ENCODE peak calls at places on chromosomes 2 and 18, in seven cellular contexts. K, H, P, Q, L, W and A are unnamed samples.

GRCh38 chr2:144983107-144983506 is 463.2 kb upstream of the ZEB2 start:
- DNase-seq in K (no peak), H (no peak), P (no peak), Q (no peak), L (no peak), W (no peak), A (no peak)

GRCh38 chr2:140801311-140801710 is 1329.5 kb downstream of the LRP1B start:
- DNase-seq in K (no peak), H (no peak), P (no peak), Q (no peak), L (no peak), W (no peak), A (no peak)

GRCh38 chr2:118987886-118988285 is 45.9 kb downstream of the MARCO start:
- DNase-seq in K (peak), H (no peak), P (no peak), Q (no peak), L (peak), W (no peak), A (no peak)

GRCh38 chr2:118249970-118250369 is 161.7 kb downstream of the INSIG2 start:
- DNase-seq in K (peak), H (peak), P (peak), Q (no peak), L (no peak), W (no peak), A (no peak)

GRCh38 chr18:53698907-53699306 is 525.6 kb downstream of the MBD2 start:
- DNase-seq in K (peak), H (peak), P (peak), Q (no peak), L (no peak), W (peak), A (no peak)

GRCh38 chr2:24592436-24593100 is 101.5 kb downstream of the NCOA1 start:
- DNase-seq in K (no peak), H (no peak), P (no peak), Q (no peak), L (no peak), W (no peak), A (no peak)

GRCh38 chr2:178208817-178209216 is 14.5 kb downstream of the OSBPL6 start:
- DNase-seq in K (no peak), H (no peak), P (peak), Q (peak), L (no peak), W (no peak), A (no peak)

GRCh38 chr2:25197336-25198208 is 29.2 kb upstream of the POMC start:
- DNase-seq in K (no peak), H (peak), P (peak), Q (no peak), L (no peak), W (no peak), A (no peak)

GRCh38 chr18:11849845-11850747 is 1.1 kb upstream of the CHMP1B start:
- DNase-seq in K (peak), H (peak), P (peak), Q (peak), L (peak), W (peak), A (peak)

GRCh38 chr2:55519908-55520885 is 679 bp downstream of the CFAP36 start:
- DNase-seq in K (peak), H (no peak), P (peak), Q (peak), L (peak), W (peak), A (no peak)

GRCh38 chr18:24588440-24588839 is 128.0 kb downstream of the HRH4 start:
- DNase-seq in K (no peak), H (no peak), P (no peak), Q (no peak), L (no peak), W (no peak), A (no peak)

GRCh38 chr2:186347472-186347871 is 138.6 kb upstream of the ZC3H15 start:
- DNase-seq in K (peak), H (peak), P (peak), Q (no peak), L (no peak), W (no peak), A (no peak)

GRCh38 chr2:15889800-15890498 is 50.4 kb upstream of the MYCN start:
- DNase-seq in K (no peak), H (no peak), P (no peak), Q (no peak), L (no peak), W (no peak), A (no peak)

GRCh38 chr18:22347624-22348511 is 69.8 kb downstream of the CTAGE1 start:
- DNase-seq in K (no peak), H (no peak), P (peak), Q (peak), L (no peak), W (no peak), A (no peak)

GRCh38 chr2:156115338-156115737 is 217.2 kb downstream of the NR4A2 start:
- DNase-seq in K (peak), H (peak), P (peak), Q (no peak), L (no peak), W (no peak), A (no peak)

GRCh38 chr2:5982911-5983310 is 290.7 kb downstream of the SOX11 start:
- DNase-seq in K (no peak), H (no peak), P (no peak), Q (no peak), L (no peak), W (no peak), A (no peak)

GRCh38 chr2:169693344-169693743 is 861 bp downstream of the CFAP210 start:
- DNase-seq in K (no peak), H (no peak), P (peak), Q (no peak), L (no peak), W (no peak), A (no peak)

GRCh38 chr2:181684454-181685149 is 4.3 kb upstream of the NEUROD1 start:
- DNase-seq in K (no peak), H (no peak), P (no peak), Q (no peak), L (no peak), W (no peak), A (no peak)

GRCh38 chr2:172373761-172374160 is 53.6 kb upstream of the ITGA6 start:
- DNase-seq in K (peak), H (no peak), P (peak), Q (no peak), L (no peak), W (no peak), A (no peak)

GRCh38 chr2:230011617-230012016 is 57.1 kb downstream of the SLC16A14 start:
- DNase-seq in K (no peak), H (peak), P (peak), Q (peak), L (no peak), W (no peak), A (no peak)

GRCh38 chr2:239265681-239266435 is 135.0 kb downstream of the HDAC4 start:
- DNase-seq in K (no peak), H (no peak), P (no peak), Q (no peak), L (no peak), W (no peak), A (no peak)

GRCh38 chr2:68987051-68987503 is 12.6 kb downstream of the GKN1 start:
- DNase-seq in K (no peak), H (no peak), P (no peak), Q (no peak), L (no peak), W (no peak), A (no peak)

GRCh38 chr18:59035591-59035990 is 104.1 kb upstream of the SEC11C start:
- DNase-seq in K (no peak), H (no peak), P (no peak), Q (no peak), L (no peak), W (no peak), A (no peak)

GRCh38 chr2:158079672-158080071 is 22.0 kb upstream of the UPP2 start:
- DNase-seq in K (peak), H (peak), P (peak), Q (no peak), L (no peak), W (no peak), A (no peak)

GRCh38 chr2:33267043-33267442 is 209.4 kb upstream of the RASGRP3 start:
- DNase-seq in K (no peak), H (no peak), P (no peak), Q (no peak), L (no peak), W (no peak), A (no peak)

GRCh38 chr2:118850901-118851268 is 3.4 kb upstream of the EN1 start:
- DNase-seq in K (no peak), H (no peak), P (no peak), Q (no peak), L (no peak), W (no peak), A (no peak)

GRCh38 chr2:72220170-72220569 is 72.5 kb upstream of the CYP26B1 start:
- DNase-seq in K (no peak), H (no peak), P (no peak), Q (no peak), L (no peak), W (no peak), A (peak)

GRCh38 chr2:21856638-21857037 is 732.9 kb downstream of the TDRD15 start:
- DNase-seq in K (no peak), H (no peak), P (no peak), Q (no peak), L (no peak), W (no peak), A (no peak)

GRCh38 chr2:130795431-130795830 is 40.1 kb downstream of the AMER3 start:
- DNase-seq in K (peak), H (no peak), P (no peak), Q (no peak), L (no peak), W (no peak), A (no peak)

GRCh38 chr2:8938384-8938783 is 65.1 kb downstream of the MBOAT2 start:
- DNase-seq in K (no peak), H (no peak), P (no peak), Q (no peak), L (no peak), W (no peak), A (no peak)

GRCh38 chr2:98346259-98347236 is at the start of gene CNGA3:
- DNase-seq in K (peak), H (peak), P (peak), Q (peak), L (peak), W (no peak), A (peak)

GRCh38 chr2:135840601-135841000 is 3.6 kb upstream of the LCT start:
- DNase-seq in K (no peak), H (no peak), P (peak), Q (peak), L (no peak), W (no peak), A (no peak)

GRCh38 chr2:72900191-72900825 is 13.1 kb downstream of the SPR start:
- DNase-seq in K (no peak), H (no peak), P (no peak), Q (no peak), L (no peak), W (no peak), A (no peak)

GRCh38 chr18:11994346-11994707 is 13.0 kb downstream of the IMPA2 start:
- DNase-seq in K (peak), H (no peak), P (peak), Q (peak), L (peak), W (no peak), A (no peak)

GRCh38 chr2:174059178-174059874 is 94.2 kb upstream of the SP3 start:
- DNase-seq in K (peak), H (peak), P (peak), Q (peak), L (no peak), W (no peak), A (no peak)

GRCh38 chr2:223494987-223495386 is 107.2 kb downstream of the SCG2 start:
- DNase-seq in K (no peak), H (peak), P (peak), Q (no peak), L (no peak), W (no peak), A (no peak)

GRCh38 chr2:73034661-73035374 is 36.7 kb downstream of the SFXN5 start:
- DNase-seq in K (no peak), H (no peak), P (no peak), Q (no peak), L (no peak), W (no peak), A (no peak)

GRCh38 chr2:51218057-51218456 is 186.1 kb upstream of the NRXN1 start:
- DNase-seq in K (no peak), H (no peak), P (no peak), Q (no peak), L (no peak), W (no peak), A (no peak)

GRCh38 chr2:74525717-74526648 is at the start of gene DQX1:
- DNase-seq in K (peak), H (no peak), P (peak), Q (peak), L (peak), W (peak), A (peak)
- H3K4me3 ChIP-seq in K (no peak), H (no peak), P (no peak), Q (no peak), L (no peak), W (no peak), A (no peak)

GRCh38 chr18:54877076-54877475 is 48.8 kb downstream of the RAB27B start:
- DNase-seq in K (no peak), H (no peak), P (peak), Q (no peak), L (no peak), W (no peak), A (no peak)

GRCh38 chr18:54875063-54875462 is 46.8 kb downstream of the RAB27B start:
- DNase-seq in K (no peak), H (no peak), P (no peak), Q (no peak), L (no peak), W (no peak), A (no peak)

GRCh38 chr18:54871231-54871630 is 43.0 kb downstream of the RAB27B start:
- DNase-seq in K (no peak), H (no peak), P (no peak), Q (no peak), L (no peak), W (no peak), A (no peak)

GRCh38 chr18:54878057-54878661 is 49.9 kb downstream of the RAB27B start:
- DNase-seq in K (no peak), H (peak), P (peak), Q (no peak), L (no peak), W (no peak), A (no peak)

GRCh38 chr18:54873884-54874255 is 45.6 kb downstream of the RAB27B start:
- DNase-seq in K (peak), H (no peak), P (no peak), Q (no peak), L (no peak), W (no peak), A (no peak)
- H2AFZ ChIP-seq in K (no peak), H (no peak), P (no peak), Q (no peak), L (no peak), W (no peak), A (no peak)

DNA sequence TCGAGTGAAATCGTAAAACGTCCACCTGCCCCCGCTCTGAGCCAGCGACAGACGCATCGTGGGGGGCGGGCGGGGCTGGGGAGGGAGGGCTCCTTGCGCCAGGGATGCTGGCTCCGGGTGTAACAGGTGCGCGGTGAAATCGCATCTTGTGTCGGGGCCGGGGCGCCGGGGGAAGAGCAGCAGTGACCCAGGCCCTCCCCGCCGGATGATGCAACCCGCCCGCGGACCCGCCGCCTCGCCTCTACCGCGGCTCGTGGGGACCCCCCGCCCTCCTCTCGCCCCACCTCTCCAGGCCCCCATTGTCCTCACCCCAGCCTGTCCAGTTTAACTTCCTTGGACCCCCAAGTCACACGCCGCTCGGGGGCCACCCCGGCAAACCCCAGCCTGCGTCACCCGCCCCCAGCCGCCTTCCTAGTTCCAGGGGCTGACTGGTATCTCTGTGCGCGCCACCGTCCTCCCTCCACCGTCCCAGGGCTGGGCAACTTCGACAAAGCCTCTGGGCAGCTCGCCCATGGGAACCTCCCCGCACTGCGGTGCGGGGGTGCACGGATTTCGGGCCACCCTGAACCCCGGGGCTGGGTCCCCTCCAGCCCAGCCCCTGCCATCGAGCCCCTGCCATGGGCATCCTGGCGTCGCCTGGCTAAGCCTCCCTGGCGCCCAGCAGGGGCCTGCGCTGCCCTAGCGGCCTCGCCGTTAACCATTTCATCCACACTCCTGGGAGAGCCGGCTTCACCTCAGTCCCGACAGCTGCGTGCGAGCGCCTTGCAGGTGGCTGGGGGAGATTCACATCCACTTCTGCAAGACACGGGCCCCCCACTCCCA is 799 bp upstream of the KIF1A start:
- DNase-seq in K (no peak), H (no peak), P (no peak), Q (no peak), L (no peak), W (no peak), A (no peak)
- TF ChIP-seq EZH2 in K (peak), H (peak), P (peak), Q (peak), L (no peak), W (no peak), A (no peak)

DNA sequence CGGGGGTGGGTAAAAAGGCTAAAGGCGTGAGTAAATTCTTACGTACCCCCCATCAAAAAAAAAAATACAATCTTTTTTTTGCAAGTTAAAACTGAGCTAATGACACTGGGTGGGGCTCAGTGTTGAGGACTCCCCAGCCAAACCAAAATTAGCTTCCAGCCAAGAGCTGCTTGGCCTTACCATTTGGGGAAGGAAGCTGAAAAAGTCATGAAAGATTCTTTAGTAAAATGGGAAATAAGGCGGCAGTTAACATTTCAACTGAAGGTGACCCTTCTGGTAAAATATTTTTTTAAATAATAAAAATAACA is 16.4 kb downstream of the SMAD7 start:
- DNase-seq in K (no peak), H (no peak), P (peak), Q (no peak), L (no peak), W (no peak), A (no peak)
- H3K4me3 ChIP-seq in K (no peak), H (no peak), P (peak), Q (no peak), L (no peak), W (peak), A (peak)

GRCh38 chr2:128661955-128662564 is 343.4 kb upstream of the HS6ST1 start:
- DNase-seq in K (no peak), H (no peak), P (no peak), Q (no peak), L (no peak), W (no peak), A (no peak)
- H2AFZ ChIP-seq in K (no peak), H (no peak), P (no peak), Q (no peak), L (no peak), W (no peak), A (no peak)

GRCh38 chr2:215432759-215433594 is 2.9 kb downstream of the FN1 start:
- DNase-seq in K (no peak), H (no peak), P (peak), Q (peak), L (no peak), W (no peak), A (no peak)

GRCh38 chr2:215431778-215432758 is 3.8 kb downstream of the FN1 start:
- DNase-seq in K (no peak), H (peak), P (peak), Q (peak), L (no peak), W (no peak), A (no peak)

GRCh38 chr2:215431290-215431689 is 4.6 kb downstream of the FN1 start:
- DNase-seq in K (no peak), H (no peak), P (peak), Q (no peak), L (no peak), W (no peak), A (no peak)

GRCh38 chr2:215429424-215429823 is 6.4 kb downstream of the FN1 start:
- DNase-seq in K (no peak), H (no peak), P (peak), Q (peak), L (no peak), W (no peak), A (no peak)

GRCh38 chr2:215430528-215431187 is 5.2 kb downstream of the FN1 start:
- DNase-seq in K (no peak), H (peak), P (peak), Q (peak), L (no peak), W (no peak), A (no peak)
- TF ChIP-seq EZH2 in K (no peak), H (no peak), P (no peak), Q (no peak), L (no peak), W (no peak), A (no peak)